ENCODE peak calls at places on chromosomes 4 and X, in four cellular contexts. One of them, this sample, is unnamed.

GRCh38 chrX:24282381-24283121 is 31.3 kb downstream of the SUPT20HL2 start:
- DNase-seq in activated CD8-positive, alpha-beta T cell treated with anti-CD3 and anti-CD28 coated beads, Interleukin-2, amount 10 ng/mL, durations not matched to agents 7 days and 5 days: no peak
- DNase-seq in germinal center: no peak
- DNase-seq in NCI-H460: no peak
- DNase-seq in this sample: no peak

GRCh38 chrX:10618911-10619310 is 1.5 kb downstream of the MID1 start:
- DNase-seq in activated CD8-positive, alpha-beta T cell treated with anti-CD3 and anti-CD28 coated beads, Interleukin-2, amount 10 ng/mL, durations not matched to agents 7 days and 5 days: no peak
- DNase-seq in germinal center: no peak
- DNase-seq in NCI-H460: no peak
- DNase-seq in this sample: no peak

GRCh38 chrX:138704101-138704500 is 7.4 kb downstream of the FGF13 start:
- DNase-seq in activated CD8-positive, alpha-beta T cell treated with anti-CD3 and anti-CD28 coated beads, Interleukin-2, amount 10 ng/mL, durations not matched to agents 7 days and 5 days: no peak
- DNase-seq in germinal center: no peak
- DNase-seq in NCI-H460: no peak
- DNase-seq in this sample: no peak

GRCh38 chr4:83217721-83218522 is 66.7 kb downstream of the COQ2 start:
- DNase-seq in activated CD8-positive, alpha-beta T cell treated with anti-CD3 and anti-CD28 coated beads, Interleukin-2, amount 10 ng/mL, durations not matched to agents 7 days and 5 days: peak; percentile 86
- DNase-seq in germinal center: peak; percentile 86
- DNase-seq in NCI-H460: no peak
- DNase-seq in this sample: peak; percentile 91

GRCh38 chr4:188372051-188372450 is 232.8 kb downstream of the TRIML1 start:
- DNase-seq in activated CD8-positive, alpha-beta T cell treated with anti-CD3 and anti-CD28 coated beads, Interleukin-2, amount 10 ng/mL, durations not matched to agents 7 days and 5 days: no peak
- DNase-seq in germinal center: no peak
- DNase-seq in NCI-H460: peak; percentile 9
- DNase-seq in this sample: no peak

GRCh38 chr4:7333024-7333780 is 101.5 kb downstream of the PSAPL1 start:
- DNase-seq in activated CD8-positive, alpha-beta T cell treated with anti-CD3 and anti-CD28 coated beads, Interleukin-2, amount 10 ng/mL, durations not matched to agents 7 days and 5 days: no peak
- DNase-seq in germinal center: no peak
- DNase-seq in NCI-H460: no peak
- DNase-seq in this sample: no peak

GRCh38 chr4:147328756-147329446 is 152.0 kb upstream of the EDNRA start:
- DNase-seq in activated CD8-positive, alpha-beta T cell treated with anti-CD3 and anti-CD28 coated beads, Interleukin-2, amount 10 ng/mL, durations not matched to agents 7 days and 5 days: no peak
- DNase-seq in germinal center: no peak
- DNase-seq in NCI-H460: no peak
- DNase-seq in this sample: no peak

GRCh38 chr4:11232004-11232403 is 196.7 kb downstream of the HS3ST1 start:
- DNase-seq in activated CD8-positive, alpha-beta T cell treated with anti-CD3 and anti-CD28 coated beads, Interleukin-2, amount 10 ng/mL, durations not matched to agents 7 days and 5 days: no peak
- DNase-seq in germinal center: no peak
- DNase-seq in NCI-H460: no peak
- DNase-seq in this sample: no peak

GRCh38 chr4:3324093-3324815 is 31.4 kb downstream of the RGS12 start:
- DNase-seq in activated CD8-positive, alpha-beta T cell treated with anti-CD3 and anti-CD28 coated beads, Interleukin-2, amount 10 ng/mL, durations not matched to agents 7 days and 5 days: no peak
- DNase-seq in germinal center: no peak
- DNase-seq in NCI-H460: no peak
- DNase-seq in this sample: no peak

GRCh38 chrX:63963382-63963781 is 178.4 kb upstream of the ARHGEF9 start:
- DNase-seq in activated CD8-positive, alpha-beta T cell treated with anti-CD3 and anti-CD28 coated beads, Interleukin-2, amount 10 ng/mL, durations not matched to agents 7 days and 5 days: no peak
- DNase-seq in germinal center: no peak
- DNase-seq in NCI-H460: no peak
- DNase-seq in this sample: no peak

GRCh38 chrX:108443065-108443464 is 3.4 kb downstream of the COL4A5 start:
- DNase-seq in activated CD8-positive, alpha-beta T cell treated with anti-CD3 and anti-CD28 coated beads, Interleukin-2, amount 10 ng/mL, durations not matched to agents 7 days and 5 days: no peak
- DNase-seq in germinal center: no peak
- DNase-seq in NCI-H460: no peak
- DNase-seq in this sample: no peak

GRCh38 chr4:6771229-6771671 is 11.3 kb upstream of the KIAA0232 start:
- DNase-seq in activated CD8-positive, alpha-beta T cell treated with anti-CD3 and anti-CD28 coated beads, Interleukin-2, amount 10 ng/mL, durations not matched to agents 7 days and 5 days: no peak
- DNase-seq in germinal center: no peak
- DNase-seq in NCI-H460: no peak
- DNase-seq in this sample: no peak

GRCh38 chrX:38796926-38797325 is 4.3 kb upstream of the MID1IP1 start:
- DNase-seq in activated CD8-positive, alpha-beta T cell treated with anti-CD3 and anti-CD28 coated beads, Interleukin-2, amount 10 ng/mL, durations not matched to agents 7 days and 5 days: no peak
- DNase-seq in germinal center: no peak
- DNase-seq in NCI-H460: no peak
- DNase-seq in this sample: no peak

GRCh38 chr4:123740236-123740635 is 343.6 kb downstream of the SPRY1 start:
- DNase-seq in activated CD8-positive, alpha-beta T cell treated with anti-CD3 and anti-CD28 coated beads, Interleukin-2, amount 10 ng/mL, durations not matched to agents 7 days and 5 days: no peak
- DNase-seq in germinal center: no peak
- DNase-seq in NCI-H460: no peak
- DNase-seq in this sample: no peak

GRCh38 chrX:139113682-139114081 is 402.2 kb upstream of the FGF13 start:
- DNase-seq in activated CD8-positive, alpha-beta T cell treated with anti-CD3 and anti-CD28 coated beads, Interleukin-2, amount 10 ng/mL, durations not matched to agents 7 days and 5 days: no peak
- DNase-seq in germinal center: no peak
- DNase-seq in NCI-H460: no peak
- DNase-seq in this sample: no peak

GRCh38 chrX:12497832-12498591 is 293.2 kb upstream of the PRPS2 start:
- DNase-seq in activated CD8-positive, alpha-beta T cell treated with anti-CD3 and anti-CD28 coated beads, Interleukin-2, amount 10 ng/mL, durations not matched to agents 7 days and 5 days: no peak
- DNase-seq in germinal center: peak; percentile 35
- DNase-seq in NCI-H460: no peak
- DNase-seq in this sample: no peak

GRCh38 chr4:51858605-51859211 is 15.8 kb downstream of the DCUN1D4 start:
- DNase-seq in activated CD8-positive, alpha-beta T cell treated with anti-CD3 and anti-CD28 coated beads, Interleukin-2, amount 10 ng/mL, durations not matched to agents 7 days and 5 days: no peak
- DNase-seq in germinal center: no peak
- DNase-seq in NCI-H460: no peak
- DNase-seq in this sample: no peak

GRCh38 chr4:99665981-99666380 is 8.4 kb upstream of the C4orf54 start:
- DNase-seq in activated CD8-positive, alpha-beta T cell treated with anti-CD3 and anti-CD28 coated beads, Interleukin-2, amount 10 ng/mL, durations not matched to agents 7 days and 5 days: no peak
- DNase-seq in germinal center: no peak
- DNase-seq in NCI-H460: no peak
- DNase-seq in this sample: no peak

GRCh38 chrX:19840899-19841648 is 46.3 kb downstream of the SH3KBP1 start:
- DNase-seq in activated CD8-positive, alpha-beta T cell treated with anti-CD3 and anti-CD28 coated beads, Interleukin-2, amount 10 ng/mL, durations not matched to agents 7 days and 5 days: no peak
- DNase-seq in germinal center: no peak
- DNase-seq in NCI-H460: no peak
- DNase-seq in this sample: peak; percentile 65

GRCh38 chrX:16512401-16512776 is 137.6 kb upstream of the S100G start:
- DNase-seq in activated CD8-positive, alpha-beta T cell treated with anti-CD3 and anti-CD28 coated beads, Interleukin-2, amount 10 ng/mL, durations not matched to agents 7 days and 5 days: no peak
- DNase-seq in germinal center: no peak
- DNase-seq in NCI-H460: no peak
- DNase-seq in this sample: no peak

GRCh38 chr4:3868146-3868840 is 102.1 kb downstream of the ADRA2C start:
- DNase-seq in activated CD8-positive, alpha-beta T cell treated with anti-CD3 and anti-CD28 coated beads, Interleukin-2, amount 10 ng/mL, durations not matched to agents 7 days and 5 days: peak; percentile 33
- DNase-seq in germinal center: no peak
- DNase-seq in NCI-H460: no peak
- DNase-seq in this sample: no peak

GRCh38 chr4:150156543-150156942 is 78.3 kb downstream of the DCLK2 start:
- DNase-seq in activated CD8-positive, alpha-beta T cell treated with anti-CD3 and anti-CD28 coated beads, Interleukin-2, amount 10 ng/mL, durations not matched to agents 7 days and 5 days: no peak
- DNase-seq in germinal center: no peak
- DNase-seq in NCI-H460: no peak
- DNase-seq in this sample: no peak

GRCh38 chr4:52203351-52203750 is 152.2 kb downstream of the SPATA18 start:
- DNase-seq in activated CD8-positive, alpha-beta T cell treated with anti-CD3 and anti-CD28 coated beads, Interleukin-2, amount 10 ng/mL, durations not matched to agents 7 days and 5 days: no peak
- DNase-seq in germinal center: no peak
- DNase-seq in NCI-H460: no peak
- DNase-seq in this sample: no peak

GRCh38 chr4:16443504-16444088 is 217.3 kb upstream of the TAPT1 start:
- DNase-seq in activated CD8-positive, alpha-beta T cell treated with anti-CD3 and anti-CD28 coated beads, Interleukin-2, amount 10 ng/mL, durations not matched to agents 7 days and 5 days: no peak
- DNase-seq in germinal center: peak; percentile 44
- DNase-seq in NCI-H460: peak; percentile 3
- DNase-seq in this sample: no peak

GRCh38 chr4:23962462-23962861 is 72.6 kb upstream of the PPARGC1A start:
- DNase-seq in activated CD8-positive, alpha-beta T cell treated with anti-CD3 and anti-CD28 coated beads, Interleukin-2, amount 10 ng/mL, durations not matched to agents 7 days and 5 days: no peak
- DNase-seq in germinal center: no peak
- DNase-seq in NCI-H460: no peak
- DNase-seq in this sample: no peak

GRCh38 chrX:109911046-109911445 is 91.9 kb upstream of the TMEM164 start:
- DNase-seq in activated CD8-positive, alpha-beta T cell treated with anti-CD3 and anti-CD28 coated beads, Interleukin-2, amount 10 ng/mL, durations not matched to agents 7 days and 5 days: no peak
- DNase-seq in germinal center: no peak
- DNase-seq in NCI-H460: no peak
- DNase-seq in this sample: no peak

GRCh38 chrX:97039363-97040029 is 155.8 kb downstream of the RPA4 start:
- DNase-seq in activated CD8-positive, alpha-beta T cell treated with anti-CD3 and anti-CD28 coated beads, Interleukin-2, amount 10 ng/mL, durations not matched to agents 7 days and 5 days: no peak
- DNase-seq in germinal center: no peak
- DNase-seq in NCI-H460: no peak
- DNase-seq in this sample: no peak

GRCh38 chrX:95885074-95885473 is 799.6 kb upstream of the DIAPH2 start:
- DNase-seq in activated CD8-positive, alpha-beta T cell treated with anti-CD3 and anti-CD28 coated beads, Interleukin-2, amount 10 ng/mL, durations not matched to agents 7 days and 5 days: no peak
- DNase-seq in germinal center: no peak
- DNase-seq in NCI-H460: peak; percentile 23
- DNase-seq in this sample: no peak

GRCh38 chr4:89242864-89243740 is 64.5 kb downstream of the GPRIN3 start:
- DNase-seq in activated CD8-positive, alpha-beta T cell treated with anti-CD3 and anti-CD28 coated beads, Interleukin-2, amount 10 ng/mL, durations not matched to agents 7 days and 5 days: no peak
- DNase-seq in germinal center: no peak
- DNase-seq in NCI-H460: no peak
- DNase-seq in this sample: peak; percentile 40

GRCh38 chr4:182015893-182016292 is 227.3 kb upstream of the TENM3 start:
- DNase-seq in activated CD8-positive, alpha-beta T cell treated with anti-CD3 and anti-CD28 coated beads, Interleukin-2, amount 10 ng/mL, durations not matched to agents 7 days and 5 days: no peak
- DNase-seq in germinal center: no peak
- DNase-seq in NCI-H460: no peak
- DNase-seq in this sample: no peak

GRCh38 chrX:20515841-20516461 is 249.2 kb upstream of the RPS6KA3 start:
- DNase-seq in activated CD8-positive, alpha-beta T cell treated with anti-CD3 and anti-CD28 coated beads, Interleukin-2, amount 10 ng/mL, durations not matched to agents 7 days and 5 days: peak; percentile 43
- DNase-seq in germinal center: no peak
- DNase-seq in NCI-H460: peak; percentile 28
- DNase-seq in this sample: peak; percentile 24

GRCh38 chrX:133414399-133415275 is 652 bp downstream of the GPC4 start:
- DNase-seq in activated CD8-positive, alpha-beta T cell treated with anti-CD3 and anti-CD28 coated beads, Interleukin-2, amount 10 ng/mL, durations not matched to agents 7 days and 5 days: no peak
- DNase-seq in germinal center: peak; percentile 6
- DNase-seq in NCI-H460: no peak
- DNase-seq in this sample: no peak